ENCODE peak calls at places on chromosomes 13 and 19, in six cellular contexts. U is tibial artery; O is heart right ventricle; F is type B pancreatic cell; Y is ureter; A is stimulated activated CD4-positive, alpha-beta T cell treated with anti-CD3 and anti-CD28 coated beads, Interleukin-1b, Interleukin-23, amount 100 ng/mL, for 24 hours. Q is an unnamed sample.

GRCh38 chr19:17070421-17070820 is 4.8 kb downstream of the HAUS8 start:
- DNase-seq in U (no peak), A (no peak), F (no peak), Y (no peak), O (no peak), Q (no peak)

GRCh38 chr19:58350001-58350801 is 3.1 kb downstream of the A1BG start:
- DNase-seq in O (no peak), F (no peak), U (no peak), Y (no peak), A (no peak), Q (no peak)

GRCh38 chr19:51020988-51021651 is 1.6 kb upstream of the KLK10 start:
- DNase-seq in Y (no peak), O (peak), F (no peak), A (no peak), U (no peak), Q (no peak)

GRCh38 chr19:2038284-2039081 is 12.6 kb downstream of the MKNK2 start:
- DNase-seq in O (no peak), A (no peak), Y (peak), U (no peak), F (no peak), Q (no peak)

GRCh38 chr13:45859682-45860081 is 8.1 kb upstream of the SIAH3 start:
- DNase-seq in O (no peak), A (no peak), Y (no peak), F (no peak), U (no peak), Q (peak)

GRCh38 chr13:27034678-27035111 is 136.9 kb downstream of the USP12 start:
- DNase-seq in O (peak), U (no peak), Y (no peak), F (no peak), A (no peak), Q (peak)

GRCh38 chr13:23909606-23910005 is 12.3 kb upstream of the C1QTNF9B start:
- DNase-seq in A (no peak), Y (no peak), O (no peak), F (no peak), U (no peak), Q (no peak)

GRCh38 chr19:1267441-1268391 is 1.4 kb upstream of the CIRBP start:
- DNase-seq in U (peak), O (peak), Y (peak), F (no peak), A (no peak), Q (no peak)

GRCh38 chr19:8209965-8210659 is 942 bp downstream of the CERS4 start:
- DNase-seq in A (no peak), O (peak), F (no peak), U (no peak), Y (no peak), Q (peak)

GRCh38 chr19:19170053-19170945 is at the start of gene MEF2B:
- DNase-seq in F (peak), U (no peak), Y (peak), O (peak), A (peak), Q (peak)

Q was measured in nephron progenitor cell.